ENCODE peak calls at places on chromosome X, in four cellular contexts. O, U, X and N are unnamed samples.
A peak's percentile ranks its signal among the peaks of the same experiment; 100 is the strongest.

GRCh38 chrX:4091046-4091760 is 377.8 kb upstream of the PRKX start:
- DNase-seq in O (no peak), X (no peak), U (no peak), N (no peak)

GRCh38 chrX:25527596-25527995 is 511.8 kb upstream of the ARX start:
- DNase-seq in X (no peak), U (no peak), O (no peak), N (no peak)

GRCh38 chrX:2177541-2177940 is 323.2 kb downstream of the DHRSX start:
- DNase-seq in O (no peak), X (no peak), U (no peak), N (no peak)

GRCh38 chrX:19794690-19795089 is 92.7 kb downstream of the SH3KBP1 start:
- DNase-seq in X (no peak), U (no peak), O (no peak), N (no peak)

GRCh38 chrX:10111364-10112148 is 45.2 kb upstream of the CLCN4 start:
- DNase-seq in U (no peak), X (no peak), O (peak; percentile 17), N (peak; percentile 44)

GRCh38 chrX:149275836-149276235 is 229.3 kb downstream of the IDS start:
- DNase-seq in O (no peak), X (no peak), U (no peak), N (no peak)

GRCh38 chrX:53990201-53990600 is 54.1 kb downstream of the PHF8 start:
- DNase-seq in X (no peak), U (no peak), O (no peak), N (no peak)

GRCh38 chrX:119686087-119686639 is 6.8 kb downstream of the SEPTIN6 start:
- DNase-seq in O (no peak), U (no peak), X (no peak), N (no peak)

GRCh38 chrX:146224442-146224841 is 406.8 kb downstream of the SLITRK2 start:
- DNase-seq in O (no peak), X (no peak), U (no peak), N (no peak)

GRCh38 chrX:10341309-10341708 is 184.5 kb downstream of the CLCN4 start:
- DNase-seq in X (no peak), O (no peak), U (no peak), N (no peak)

GRCh38 chrX:34874763-34875162 is 67.8 kb upstream of the FAM47B start:
- DNase-seq in O (no peak), U (no peak), X (no peak), N (no peak)

GRCh38 chrX:152895724-152896420 is 2.0 kb upstream of the ZNF185 start:
- DNase-seq in O (no peak), X (no peak), U (no peak), N (no peak)

GRCh38 chrX:9681422-9681821 is 84.2 kb downstream of the GPR143 start:
- DNase-seq in U (no peak), O (no peak), X (no peak), N (no peak)